ENCODE peak calls at places on chromosomes 1 and 21, in five cellular contexts. V is colonic mucosa, U is HFF-Myc, H is posterior vena cava, Z is IMR-90. S is an unnamed sample.

GRCh38 chr1:235513495-235514366 is 9.5 kb upstream of the B3GALNT2 start:
- DNase-seq in Z (peak; percentile 73), U (peak; percentile 67), H (no peak), V (peak; percentile 64), S (peak; percentile 67)

GRCh38 chr1:147919881-147920280 is 8.3 kb upstream of the GPR89B start:
- DNase-seq in U (no peak), H (no peak), V (no peak), Z (peak; percentile 4), S (no peak)

GRCh38 chr1:247376659-247377058 is 39.3 kb upstream of the NLRP3 start:
- DNase-seq in Z (no peak), H (no peak), V (no peak), U (no peak), S (no peak)

GRCh38 chr21:33229099-33229775 is 501 bp upstream of the IFNAR2 start:
- DNase-seq in H (no peak), V (no peak), Z (no peak), U (no peak), S (no peak)

GRCh38 chr1:64986903-64987871 is 20.8 kb upstream of the JAK1 start:
- DNase-seq in U (no peak), Z (peak; percentile 42), V (peak; percentile 46), H (no peak), S (no peak)

GRCh38 chr1:8239306-8240023 is 78.4 kb upstream of the SLC45A1 start:
- DNase-seq in H (peak; percentile 84), Z (peak; percentile 39), U (no peak), V (peak; percentile 80), S (no peak)

GRCh38 chr1:51276286-51276685 is 40.2 kb downstream of the RNF11 start:
- DNase-seq in Z (no peak), H (no peak), V (no peak), U (no peak), S (no peak)

GRCh38 chr1:32465541-32466002 is 700 bp downstream of the ZBTB8B start:
- DNase-seq in H (no peak), Z (no peak), U (no peak), V (no peak), S (no peak)

GRCh38 chr1:88327391-88328267 is 356.4 kb upstream of the PKN2 start:
- DNase-seq in V (no peak), Z (peak; percentile 93), H (no peak), U (peak; percentile 43), S (peak; percentile 5)

GRCh38 chr1:44714944-44715571 is 15.9 kb downstream of the RNU5D-1 start:
- DNase-seq in U (no peak), V (peak; percentile 73), Z (peak; percentile 73), H (peak; percentile 85), S (peak; percentile 61)

GRCh38 chr1:47211796-47212269 is 20.2 kb downstream of the TAL1 start:
- DNase-seq in U (no peak), V (peak; percentile 28), Z (no peak), H (peak; percentile 86), S (no peak)

GRCh38 chr21:25350056-25350455 is 257.2 kb downstream of the MRPL39 start:
- DNase-seq in Z (peak; percentile 60), V (no peak), H (no peak), U (no peak), S (no peak)

GRCh38 chr21:22981819-22982218 is 1983.6 kb downstream of the NCAM2 start:
- DNase-seq in U (no peak), H (no peak), V (no peak), Z (no peak), S (no peak)

GRCh38 chr21:45821315-45822001 is 160.1 kb upstream of the COL6A1 start:
- DNase-seq in V (no peak), U (no peak), Z (no peak), H (no peak), S (no peak)

GRCh38 chr21:43720539-43721224 is 1.8 kb downstream of the PDXK start:
- DNase-seq in Z (no peak), H (peak; percentile 76), V (no peak), U (no peak), S (no peak)

GRCh38 chr1:178551307-178551706 is 38.4 kb downstream of the TEX35 start:
- DNase-seq in H (no peak), V (no peak), Z (no peak), U (no peak), S (no peak)

GRCh38 chr1:231606712-231607111 is 19.9 kb upstream of the DISC1 start:
- DNase-seq in V (no peak), U (no peak), H (no peak), Z (peak; percentile 43), S (no peak)

GRCh38 chr1:31013187-31013864 is 52.2 kb downstream of the PUM1 start:
- DNase-seq in V (no peak), H (no peak), Z (peak; percentile 42), U (no peak), S (no peak)

GRCh38 chr21:34796518-34797201 is 127.9 kb downstream of the CLIC6 start:
- DNase-seq in U (no peak), Z (no peak), H (no peak), V (peak; percentile 49), S (peak; percentile 63)

GRCh38 chr1:154727409-154727808 is 119.4 kb upstream of the ADAR start:
- DNase-seq in Z (no peak), H (peak; percentile 0), V (no peak), U (no peak), S (no peak)

GRCh38 chr1:17630048-17630830 is 90.7 kb downstream of the ARHGEF10L start:
- DNase-seq in V (peak; percentile 53), H (peak; percentile 87), U (no peak), Z (no peak), S (no peak)

GRCh38 chr1:109198745-109199144 is 15.0 kb upstream of the SARS1 start:
- DNase-seq in U (no peak), H (no peak), V (no peak), Z (peak; percentile 67), S (no peak)

GRCh38 chr1:218475275-218475674 is 130.1 kb downstream of the TGFB2 start:
- DNase-seq in H (no peak), Z (peak; percentile 26), V (no peak), U (no peak), S (no peak)

GRCh38 chr1:244230470-244230869 is 179.4 kb downstream of the ZBTB18 start:
- DNase-seq in Z (no peak), H (no peak), U (no peak), V (no peak), S (no peak)

GRCh38 chr1:10733967-10734366 is 62.5 kb downstream of the CASZ1 start:
- DNase-seq in V (no peak), Z (no peak), U (no peak), H (no peak), S (no peak)

GRCh38 chr1:227037121-227037520 is 97.0 kb downstream of the COQ8A start:
- DNase-seq in V (no peak), H (no peak), Z (no peak), U (no peak), S (no peak)

GRCh38 chr1:156860639-156861423 is at the start of gene NTRK1:
- DNase-seq in Z (no peak), U (no peak), V (peak; percentile 24), H (no peak), S (no peak)

GRCh38 chr1:22868331-22868730 is 104.3 kb downstream of the LACTBL1 start:
- DNase-seq in H (no peak), Z (peak; percentile 41), U (no peak), V (no peak), S (no peak)

GRCh38 chr1:11767932-11768704 is 6.1 kb downstream of the C1orf167 start:
- DNase-seq in V (no peak), Z (no peak), H (no peak), U (no peak), S (no peak)

GRCh38 chr1:54488831-54489626 is 59.0 kb upstream of the ACOT11 start:
- DNase-seq in H (peak; percentile 93), V (peak; percentile 84), Z (peak; percentile 49), U (peak; percentile 30), S (peak; percentile 69)

GRCh38 chr1:2980073-2980791 is 41.0 kb upstream of the ACTRT2 start:
- DNase-seq in H (peak; percentile 60), V (no peak), Z (no peak), U (no peak), S (no peak)

GRCh38 chr1:107689157-107689556 is 275.8 kb downstream of the VAV3 start:
- DNase-seq in V (peak; percentile 38), H (no peak), U (no peak), Z (no peak), S (peak; percentile 83)

GRCh38 chr1:45846931-45847330 is 43.5 kb downstream of the MAST2 start:
- DNase-seq in U (no peak), V (no peak), H (no peak), Z (peak; percentile 59), S (no peak)

S was measured in prostate gland.